ENCODE peak calls at places on chromosomes 2 and 18, in ten cellular contexts. One of them, this sample, is unnamed.

GRCh38 chr2:40165503-40165867 is 286.4 kb downstream of the SLC8A1 start:
- DNase-seq in fibroblast of lung: no peak
- DNase-seq in AG04449: no peak
- DNase-seq in transverse colon: no peak
- DNase-seq in endodermal cell: no peak
- DNase-seq in psoas muscle: no peak
- DNase-seq in astrocyte of the spinal cord: no peak
- DNase-seq in colonic mucosa: no peak
- DNase-seq in heart left ventricle: peak; percentile 43
- DNase-seq in choroid plexus epithelial cell: peak; percentile 12
- DNase-seq in this sample: peak; percentile 70

GRCh38 chr2:104434363-104434792 is 419.5 kb upstream of the POU3F3 start:
- DNase-seq in fibroblast of lung: peak; percentile 51
- DNase-seq in endodermal cell: peak; percentile 84
- DNase-seq in colonic mucosa: peak; percentile 21
- DNase-seq in psoas muscle: no peak
- DNase-seq in transverse colon: peak; percentile 20
- DNase-seq in heart left ventricle: no peak
- DNase-seq in astrocyte of the spinal cord: peak; percentile 11
- DNase-seq in choroid plexus epithelial cell: no peak
- DNase-seq in AG04449: no peak
- DNase-seq in this sample: no peak

GRCh38 chr18:48902856-48903601 is 47.7 kb downstream of the SMAD7 start:
- DNase-seq in heart left ventricle: peak; percentile 69
- DNase-seq in transverse colon: no peak
- DNase-seq in endodermal cell: peak; percentile 48
- DNase-seq in astrocyte of the spinal cord: peak; percentile 92
- DNase-seq in AG04449: no peak
- DNase-seq in fibroblast of lung: peak; percentile 86
- DNase-seq in colonic mucosa: no peak
- DNase-seq in psoas muscle: peak; percentile 74
- DNase-seq in choroid plexus epithelial cell: peak; percentile 96
- DNase-seq in this sample: peak; percentile 89

GRCh38 chr2:1784087-1784486 is 39.8 kb upstream of the PXDN start:
- DNase-seq in psoas muscle: no peak
- DNase-seq in transverse colon: no peak
- DNase-seq in heart left ventricle: no peak
- DNase-seq in fibroblast of lung: no peak
- DNase-seq in AG04449: no peak
- DNase-seq in endodermal cell: no peak
- DNase-seq in choroid plexus epithelial cell: no peak
- DNase-seq in astrocyte of the spinal cord: no peak
- DNase-seq in colonic mucosa: no peak
- DNase-seq in this sample: no peak

GRCh38 chr2:60552096-60552850 is 1.2 kb downstream of the BCL11A start:
- DNase-seq in fibroblast of lung: peak; percentile 27
- DNase-seq in colonic mucosa: no peak
- DNase-seq in psoas muscle: no peak
- DNase-seq in AG04449: no peak
- DNase-seq in transverse colon: no peak
- DNase-seq in endodermal cell: peak; percentile 81
- DNase-seq in heart left ventricle: peak; percentile 16
- DNase-seq in astrocyte of the spinal cord: peak; percentile 23
- DNase-seq in choroid plexus epithelial cell: peak; percentile 4
- DNase-seq in this sample: no peak

GRCh38 chr2:95062247-95062646 is 36.7 kb downstream of the MAL start:
- DNase-seq in astrocyte of the spinal cord: no peak
- DNase-seq in fibroblast of lung: no peak
- DNase-seq in colonic mucosa: no peak
- DNase-seq in choroid plexus epithelial cell: no peak
- DNase-seq in transverse colon: no peak
- DNase-seq in psoas muscle: no peak
- DNase-seq in endodermal cell: no peak
- DNase-seq in heart left ventricle: no peak
- DNase-seq in AG04449: no peak
- DNase-seq in this sample: no peak

GRCh38 chr2:215377283-215377682 is 58.6 kb downstream of the FN1 start:
- DNase-seq in psoas muscle: no peak
- DNase-seq in transverse colon: no peak
- DNase-seq in heart left ventricle: no peak
- DNase-seq in colonic mucosa: no peak
- DNase-seq in astrocyte of the spinal cord: no peak
- DNase-seq in endodermal cell: no peak
- DNase-seq in choroid plexus epithelial cell: peak; percentile 81
- DNase-seq in AG04449: no peak
- DNase-seq in fibroblast of lung: peak; percentile 68
- DNase-seq in this sample: peak; percentile 70

GRCh38 chr2:10328667-10329583 is 26.2 kb downstream of the HPCAL1 start:
- DNase-seq in choroid plexus epithelial cell: no peak
- DNase-seq in AG04449: no peak
- DNase-seq in transverse colon: no peak
- DNase-seq in psoas muscle: no peak
- DNase-seq in astrocyte of the spinal cord: no peak
- DNase-seq in heart left ventricle: no peak
- DNase-seq in endodermal cell: no peak
- DNase-seq in colonic mucosa: no peak
- DNase-seq in fibroblast of lung: no peak
- DNase-seq in this sample: no peak

GRCh38 chr2:14199040-14199439 is 433.5 kb upstream of the LRATD1 start:
- DNase-seq in fibroblast of lung: peak; percentile 15
- DNase-seq in choroid plexus epithelial cell: peak; percentile 16
- DNase-seq in heart left ventricle: no peak
- DNase-seq in transverse colon: no peak
- DNase-seq in colonic mucosa: no peak
- DNase-seq in astrocyte of the spinal cord: no peak
- DNase-seq in AG04449: no peak
- DNase-seq in psoas muscle: no peak
- DNase-seq in endodermal cell: no peak
- DNase-seq in this sample: peak; percentile 29

GRCh38 chr2:9164112-9164608 is 42.5 kb upstream of the ASAP2 start:
- DNase-seq in AG04449: no peak
- DNase-seq in choroid plexus epithelial cell: no peak
- DNase-seq in astrocyte of the spinal cord: no peak
- DNase-seq in transverse colon: no peak
- DNase-seq in fibroblast of lung: no peak
- DNase-seq in psoas muscle: no peak
- DNase-seq in heart left ventricle: no peak
- DNase-seq in colonic mucosa: no peak
- DNase-seq in endodermal cell: no peak
- DNase-seq in this sample: peak; percentile 67

GRCh38 chr2:179812501-179812900 is 48.9 kb downstream of the ZNF385B start:
- DNase-seq in colonic mucosa: no peak
- DNase-seq in fibroblast of lung: peak; percentile 18
- DNase-seq in psoas muscle: no peak
- DNase-seq in endodermal cell: no peak
- DNase-seq in AG04449: no peak
- DNase-seq in astrocyte of the spinal cord: no peak
- DNase-seq in transverse colon: no peak
- DNase-seq in heart left ventricle: no peak
- DNase-seq in choroid plexus epithelial cell: no peak
- DNase-seq in this sample: peak; percentile 8

GRCh38 chr18:77090546-77091200 is 41.9 kb downstream of the MBP start:
- DNase-seq in astrocyte of the spinal cord: no peak
- DNase-seq in AG04449: no peak
- DNase-seq in endodermal cell: no peak
- DNase-seq in fibroblast of lung: no peak
- DNase-seq in choroid plexus epithelial cell: peak; percentile 70
- DNase-seq in transverse colon: no peak
- DNase-seq in psoas muscle: no peak
- DNase-seq in colonic mucosa: no peak
- DNase-seq in heart left ventricle: no peak
- DNase-seq in this sample: no peak

GRCh38 chr2:196248467-196249104 is 77.2 kb upstream of the STK17B start:
- DNase-seq in endodermal cell: no peak
- DNase-seq in colonic mucosa: no peak
- DNase-seq in choroid plexus epithelial cell: no peak
- DNase-seq in psoas muscle: no peak
- DNase-seq in heart left ventricle: no peak
- DNase-seq in AG04449: no peak
- DNase-seq in astrocyte of the spinal cord: no peak
- DNase-seq in fibroblast of lung: no peak
- DNase-seq in transverse colon: no peak
- DNase-seq in this sample: no peak

GRCh38 chr2:76314621-76315020 is 603.9 kb upstream of the GCFC2 start:
- DNase-seq in choroid plexus epithelial cell: no peak
- DNase-seq in fibroblast of lung: no peak
- DNase-seq in astrocyte of the spinal cord: no peak
- DNase-seq in endodermal cell: no peak
- DNase-seq in AG04449: no peak
- DNase-seq in colonic mucosa: no peak
- DNase-seq in transverse colon: no peak
- DNase-seq in heart left ventricle: no peak
- DNase-seq in psoas muscle: no peak
- DNase-seq in this sample: no peak

GRCh38 chr2:28595323-28595722 is 99.5 kb downstream of the PLB1 start:
- DNase-seq in transverse colon: no peak
- DNase-seq in fibroblast of lung: no peak
- DNase-seq in heart left ventricle: no peak
- DNase-seq in psoas muscle: no peak
- DNase-seq in astrocyte of the spinal cord: no peak
- DNase-seq in AG04449: no peak
- DNase-seq in endodermal cell: no peak
- DNase-seq in choroid plexus epithelial cell: no peak
- DNase-seq in colonic mucosa: no peak
- DNase-seq in this sample: no peak

GRCh38 chr2:28593356-28593755 is 97.5 kb downstream of the PLB1 start:
- DNase-seq in astrocyte of the spinal cord: no peak
- DNase-seq in endodermal cell: no peak
- DNase-seq in AG04449: no peak
- DNase-seq in colonic mucosa: no peak
- DNase-seq in choroid plexus epithelial cell: no peak
- DNase-seq in transverse colon: no peak
- DNase-seq in psoas muscle: no peak
- DNase-seq in heart left ventricle: no peak
- DNase-seq in fibroblast of lung: no peak
- DNase-seq in this sample: no peak

GRCh38 chr2:28592481-28592880 is 96.6 kb downstream of the PLB1 start:
- DNase-seq in endodermal cell: no peak
- DNase-seq in colonic mucosa: no peak
- DNase-seq in choroid plexus epithelial cell: no peak
- DNase-seq in transverse colon: no peak
- DNase-seq in psoas muscle: no peak
- DNase-seq in fibroblast of lung: no peak
- DNase-seq in AG04449: no peak
- DNase-seq in astrocyte of the spinal cord: no peak
- DNase-seq in heart left ventricle: no peak
- DNase-seq in this sample: no peak

GRCh38 chr2:28594029-28594368 is 98.1 kb downstream of the PLB1 start:
- DNase-seq in choroid plexus epithelial cell: no peak
- DNase-seq in colonic mucosa: no peak
- DNase-seq in heart left ventricle: no peak
- DNase-seq in endodermal cell: no peak
- DNase-seq in astrocyte of the spinal cord: no peak
- DNase-seq in transverse colon: no peak
- DNase-seq in fibroblast of lung: no peak
- DNase-seq in psoas muscle: no peak
- DNase-seq in AG04449: no peak
- DNase-seq in this sample: no peak

GRCh38 chr2:28594369-28595108 is 98.7 kb downstream of the PLB1 start:
- DNase-seq in choroid plexus epithelial cell: peak; percentile 91
- DNase-seq in psoas muscle: peak; percentile 87
- DNase-seq in endodermal cell: peak; percentile 98
- DNase-seq in colonic mucosa: peak; percentile 96
- DNase-seq in transverse colon: peak; percentile 96
- DNase-seq in AG04449: no peak
- DNase-seq in heart left ventricle: peak; percentile 85
- DNase-seq in astrocyte of the spinal cord: peak; percentile 89
- DNase-seq in fibroblast of lung: peak; percentile 80
- DNase-seq in this sample: peak; percentile 92
- TF ChIP-seq CTCF in choroid plexus epithelial cell: peak; percentile 86
- TF ChIP-seq CTCF in psoas muscle: peak; percentile 84
- TF ChIP-seq CTCF in endodermal cell: peak; percentile 96
- TF ChIP-seq CTCF in colonic mucosa: peak; percentile 76
- TF ChIP-seq CTCF in transverse colon: peak; percentile 92
- TF ChIP-seq CTCF in AG04449: peak; percentile 76
- TF ChIP-seq CTCF in heart left ventricle: peak; percentile 87
- TF ChIP-seq CTCF in astrocyte of the spinal cord: peak; percentile 81
- TF ChIP-seq CTCF in fibroblast of lung: peak; percentile 69
- TF ChIP-seq CTCF in this sample: peak; percentile 75

GRCh38 chr2:69322631-69323030 is 64.4 kb downstream of the GFPT1 start:
- DNase-seq in AG04449: no peak
- DNase-seq in astrocyte of the spinal cord: no peak
- DNase-seq in colonic mucosa: no peak
- DNase-seq in fibroblast of lung: no peak
- DNase-seq in transverse colon: no peak
- DNase-seq in psoas muscle: no peak
- DNase-seq in endodermal cell: no peak
- DNase-seq in choroid plexus epithelial cell: no peak
- DNase-seq in heart left ventricle: no peak
- DNase-seq in this sample: no peak
- TF ChIP-seq CTCF in AG04449: no peak
- TF ChIP-seq CTCF in astrocyte of the spinal cord: no peak
- TF ChIP-seq CTCF in colonic mucosa: no peak
- TF ChIP-seq CTCF in fibroblast of lung: no peak
- TF ChIP-seq CTCF in transverse colon: no peak
- TF ChIP-seq CTCF in psoas muscle: no peak
- TF ChIP-seq CTCF in endodermal cell: no peak
- TF ChIP-seq CTCF in choroid plexus epithelial cell: no peak
- TF ChIP-seq CTCF in heart left ventricle: no peak
- TF ChIP-seq CTCF in this sample: no peak

GRCh38 chr2:238835726-238836301 is 12.1 kb upstream of the TWIST2 start:
- DNase-seq in astrocyte of the spinal cord: no peak
- DNase-seq in endodermal cell: peak; percentile 77
- DNase-seq in choroid plexus epithelial cell: no peak
- DNase-seq in transverse colon: no peak
- DNase-seq in heart left ventricle: no peak
- DNase-seq in colonic mucosa: no peak
- DNase-seq in fibroblast of lung: no peak
- DNase-seq in AG04449: no peak
- DNase-seq in psoas muscle: no peak
- DNase-seq in this sample: no peak
- TF ChIP-seq CTCF in astrocyte of the spinal cord: peak; percentile 41
- TF ChIP-seq CTCF in endodermal cell: peak; percentile 65
- TF ChIP-seq CTCF in choroid plexus epithelial cell: peak; percentile 46
- TF ChIP-seq CTCF in transverse colon: no peak
- TF ChIP-seq CTCF in heart left ventricle: no peak
- TF ChIP-seq CTCF in colonic mucosa: no peak
- TF ChIP-seq CTCF in fibroblast of lung: peak; percentile 28
- TF ChIP-seq CTCF in AG04449: peak; percentile 16
- TF ChIP-seq CTCF in psoas muscle: no peak
- TF ChIP-seq CTCF in this sample: peak; percentile 33

DNA sequence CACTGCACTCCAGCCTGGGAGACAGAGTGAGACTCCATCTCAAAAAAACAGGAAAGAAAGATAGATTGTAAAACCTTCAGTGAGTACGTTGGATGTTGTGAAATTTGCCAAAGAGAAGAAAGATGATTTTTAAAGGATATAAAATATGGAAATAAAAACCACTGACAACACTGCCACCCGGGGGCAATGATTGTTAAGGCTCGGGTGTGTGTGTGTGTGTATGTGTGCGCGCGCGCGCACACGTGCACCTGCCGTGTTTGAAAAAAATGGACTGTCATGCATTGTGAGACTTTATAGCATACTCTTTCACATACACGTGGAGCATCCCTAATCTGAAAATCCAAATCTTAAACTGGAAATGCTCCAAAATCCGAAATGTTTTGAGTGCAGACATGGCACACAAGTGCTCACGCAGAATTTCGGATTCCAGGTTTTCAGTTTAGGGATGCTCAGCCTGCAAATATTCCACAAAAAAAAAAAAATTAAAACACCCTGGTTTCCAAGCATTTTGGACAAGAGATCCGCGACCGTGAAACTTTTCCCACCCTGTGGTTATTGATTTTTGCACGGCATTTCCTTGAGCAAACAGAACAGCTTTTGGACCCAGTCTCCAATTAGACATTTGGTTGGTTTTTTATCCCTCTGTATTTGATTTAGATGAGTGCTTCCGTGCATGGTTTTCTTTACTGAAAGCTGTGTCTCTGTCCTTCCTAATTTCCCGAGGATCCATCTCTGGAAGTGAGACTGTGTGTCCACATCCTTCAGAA is 269.2 kb downstream of the AGAP1 start:
- DNase-seq in endodermal cell: peak; percentile 22
- DNase-seq in choroid plexus epithelial cell: peak; percentile 19
- DNase-seq in astrocyte of the spinal cord: no peak
- DNase-seq in heart left ventricle: no peak
- DNase-seq in transverse colon: no peak
- DNase-seq in psoas muscle: no peak
- DNase-seq in AG04449: no peak
- DNase-seq in colonic mucosa: no peak
- DNase-seq in fibroblast of lung: no peak
- DNase-seq in this sample: no peak
- TF ChIP-seq CTCF in endodermal cell: no peak
- TF ChIP-seq CTCF in choroid plexus epithelial cell: peak; percentile 30
- TF ChIP-seq CTCF in astrocyte of the spinal cord: peak; percentile 4
- TF ChIP-seq CTCF in heart left ventricle: no peak
- TF ChIP-seq CTCF in transverse colon: no peak
- TF ChIP-seq CTCF in psoas muscle: no peak
- TF ChIP-seq CTCF in AG04449: no peak
- TF ChIP-seq CTCF in colonic mucosa: no peak
- TF ChIP-seq CTCF in fibroblast of lung: no peak
- TF ChIP-seq CTCF in this sample: peak; percentile 18

This sample was measured in cardiac fibroblast.